ENCODE peak calls at places on chromosomes 1 and 21, in five cellular contexts. One of them, this sample, is unnamed. For H3K36me3, the result is how much of the 10 kb centered on the place peaks cover.

GRCh38 chr21:38914531-38915385 is 109.0 kb downstream of the ETS2 start:
- DNase-seq in gastrocnemius medialis: peak
- DNase-seq in psoas muscle: no peak
- DNase-seq in cardiac muscle cell: peak
- DNase-seq in brain microvascular endothelial cell: no peak
- DNase-seq in this sample: no peak

GRCh38 chr21:21001591-21002100 is 3.4 kb downstream of the NCAM2 start:
- DNase-seq in gastrocnemius medialis: no peak
- DNase-seq in psoas muscle: no peak
- DNase-seq in cardiac muscle cell: no peak
- DNase-seq in brain microvascular endothelial cell: no peak
- DNase-seq in this sample: no peak

GRCh38 chr1:240237305-240237721 is 145.6 kb downstream of the FMN2 start:
- DNase-seq in gastrocnemius medialis: no peak
- DNase-seq in psoas muscle: no peak
- DNase-seq in cardiac muscle cell: peak
- DNase-seq in brain microvascular endothelial cell: peak
- DNase-seq in this sample: no peak

GRCh38 chr1:50027794-50028193 is 4.0 kb upstream of the AGBL4 start:
- DNase-seq in gastrocnemius medialis: no peak
- DNase-seq in psoas muscle: no peak
- DNase-seq in cardiac muscle cell: no peak
- DNase-seq in brain microvascular endothelial cell: no peak
- DNase-seq in this sample: no peak

GRCh38 chr1:172342584-172343245 is 77.8 kb upstream of the C1orf105 start:
- DNase-seq in gastrocnemius medialis: no peak
- DNase-seq in psoas muscle: no peak
- DNase-seq in cardiac muscle cell: no peak
- DNase-seq in brain microvascular endothelial cell: no peak
- DNase-seq in this sample: no peak

GRCh38 chr1:240455228-240455821 is 156.6 kb downstream of the GREM2 start:
- DNase-seq in gastrocnemius medialis: no peak
- DNase-seq in psoas muscle: no peak
- DNase-seq in cardiac muscle cell: no peak
- DNase-seq in brain microvascular endothelial cell: no peak
- DNase-seq in this sample: no peak

GRCh38 chr1:238677567-238677966 is 708.8 kb upstream of the CHRM3 start:
- DNase-seq in gastrocnemius medialis: no peak
- DNase-seq in psoas muscle: no peak
- DNase-seq in cardiac muscle cell: no peak
- DNase-seq in brain microvascular endothelial cell: peak
- DNase-seq in this sample: no peak

GRCh38 chr1:2113620-2114135 is 63.5 kb downstream of the PRKCZ start:
- DNase-seq in gastrocnemius medialis: no peak
- DNase-seq in psoas muscle: no peak
- DNase-seq in cardiac muscle cell: no peak
- DNase-seq in brain microvascular endothelial cell: no peak
- DNase-seq in this sample: no peak

GRCh38 chr1:206792939-206793607 is 20.8 kb upstream of the IL10 start:
- DNase-seq in gastrocnemius medialis: no peak
- DNase-seq in psoas muscle: no peak
- DNase-seq in cardiac muscle cell: no peak
- DNase-seq in brain microvascular endothelial cell: no peak
- DNase-seq in this sample: no peak

GRCh38 chr21:16211339-16212303 is 481.8 kb downstream of the USP25 start:
- DNase-seq in gastrocnemius medialis: no peak
- DNase-seq in psoas muscle: no peak
- DNase-seq in cardiac muscle cell: peak
- DNase-seq in brain microvascular endothelial cell: peak
- DNase-seq in this sample: no peak
- H3K4me3 ChIP-seq in gastrocnemius medialis: peak
- H3K4me3 ChIP-seq in psoas muscle: peak
- H3K4me3 ChIP-seq in cardiac muscle cell: peak
- H3K4me3 ChIP-seq in brain microvascular endothelial cell: no peak
- H3K4me3 ChIP-seq in this sample: no peak

GRCh38 chr21:41407541-41408460 is 18.2 kb upstream of the MX1 start:
- DNase-seq in gastrocnemius medialis: no peak
- DNase-seq in psoas muscle: no peak
- DNase-seq in cardiac muscle cell: no peak
- DNase-seq in brain microvascular endothelial cell: no peak
- DNase-seq in this sample: no peak
- H3K36me3 ChIP-seq in gastrocnemius medialis: under half
- H3K36me3 ChIP-seq in psoas muscle: under half
- H3K36me3 ChIP-seq in cardiac muscle cell: under half
- H3K36me3 ChIP-seq in brain microvascular endothelial cell: under half
- H3K36me3 ChIP-seq in this sample: under half

GRCh38 chr1:10031461-10031860 is 1.3 kb upstream of the UBE4B start:
- DNase-seq in gastrocnemius medialis: no peak
- DNase-seq in psoas muscle: no peak
- DNase-seq in cardiac muscle cell: peak
- DNase-seq in brain microvascular endothelial cell: peak
- DNase-seq in this sample: no peak

GRCh38 chr1:10032590-10033358 is at the start of gene UBE4B:
- DNase-seq in gastrocnemius medialis: peak
- DNase-seq in psoas muscle: peak
- DNase-seq in cardiac muscle cell: peak
- DNase-seq in brain microvascular endothelial cell: peak
- DNase-seq in this sample: peak

GRCh38 chr1:10033359-10033845 is 644 bp downstream of the UBE4B start:
- DNase-seq in gastrocnemius medialis: peak
- DNase-seq in psoas muscle: peak
- DNase-seq in cardiac muscle cell: peak
- DNase-seq in brain microvascular endothelial cell: peak
- DNase-seq in this sample: no peak

GRCh38 chr1:10027027-10027426 is 5.7 kb upstream of the UBE4B start:
- DNase-seq in gastrocnemius medialis: no peak
- DNase-seq in psoas muscle: no peak
- DNase-seq in cardiac muscle cell: no peak
- DNase-seq in brain microvascular endothelial cell: no peak
- DNase-seq in this sample: no peak

GRCh38 chr1:10032287-10032589 is 520 bp upstream of the UBE4B start:
- DNase-seq in gastrocnemius medialis: no peak
- DNase-seq in psoas muscle: no peak
- DNase-seq in cardiac muscle cell: no peak
- DNase-seq in brain microvascular endothelial cell: no peak
- DNase-seq in this sample: no peak
- H3K4me3 ChIP-seq in gastrocnemius medialis: peak
- H3K4me3 ChIP-seq in psoas muscle: peak
- H3K4me3 ChIP-seq in cardiac muscle cell: no peak
- H3K4me3 ChIP-seq in brain microvascular endothelial cell: peak
- H3K4me3 ChIP-seq in this sample: peak

DNA sequence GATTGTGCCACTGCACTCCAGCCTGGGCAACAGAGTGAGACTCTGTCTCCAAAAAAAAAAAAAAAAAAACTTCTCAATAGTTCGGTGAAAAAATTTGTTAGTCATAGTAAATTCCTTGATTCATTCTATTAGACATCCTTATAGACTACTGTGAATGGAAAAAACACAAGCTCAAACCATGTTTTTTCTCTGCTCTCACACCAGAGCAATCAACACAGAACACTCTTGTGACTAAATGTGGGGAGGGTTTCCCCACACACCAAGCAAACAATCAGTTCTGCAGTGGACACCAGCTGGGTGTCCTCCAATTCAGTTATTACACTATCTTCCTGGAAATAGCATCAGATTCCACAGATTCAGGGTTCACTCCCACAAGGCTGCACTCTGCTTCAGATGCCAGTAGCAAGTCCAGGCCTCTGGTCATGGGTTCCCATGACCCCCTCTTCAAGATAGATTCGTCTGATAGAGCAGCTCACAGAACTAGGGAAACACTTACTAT is 69.1 kb upstream of the TEKT2 start:
- DNase-seq in gastrocnemius medialis: no peak
- DNase-seq in psoas muscle: no peak
- DNase-seq in cardiac muscle cell: no peak
- DNase-seq in brain microvascular endothelial cell: no peak
- DNase-seq in this sample: no peak
- H3K36me3 ChIP-seq in gastrocnemius medialis: half or more
- H3K36me3 ChIP-seq in psoas muscle: under half
- H3K36me3 ChIP-seq in cardiac muscle cell: under half
- H3K36me3 ChIP-seq in brain microvascular endothelial cell: under half
- H3K36me3 ChIP-seq in this sample: half or more

GRCh38 chr1:230715510-230715909 is 1.6 kb upstream of the AGT start:
- DNase-seq in gastrocnemius medialis: no peak
- DNase-seq in psoas muscle: no peak
- DNase-seq in cardiac muscle cell: no peak
- DNase-seq in brain microvascular endothelial cell: no peak
- DNase-seq in this sample: no peak

GRCh38 chr1:230713547-230713914 is 391 bp downstream of the AGT start:
- DNase-seq in gastrocnemius medialis: no peak
- DNase-seq in psoas muscle: no peak
- DNase-seq in cardiac muscle cell: no peak
- DNase-seq in brain microvascular endothelial cell: no peak
- DNase-seq in this sample: no peak

GRCh38 chr1:230712470-230712942 is 1.4 kb downstream of the AGT start:
- DNase-seq in gastrocnemius medialis: no peak
- DNase-seq in psoas muscle: no peak
- DNase-seq in cardiac muscle cell: no peak
- DNase-seq in brain microvascular endothelial cell: no peak
- DNase-seq in this sample: no peak

GRCh38 chr1:230713138-230713537 is 784 bp downstream of the AGT start:
- DNase-seq in gastrocnemius medialis: no peak
- DNase-seq in psoas muscle: no peak
- DNase-seq in cardiac muscle cell: no peak
- DNase-seq in brain microvascular endothelial cell: no peak
- DNase-seq in this sample: no peak

GRCh38 chr1:230713915-230714764 is at the start of gene AGT:
- DNase-seq in gastrocnemius medialis: peak
- DNase-seq in psoas muscle: peak
- DNase-seq in cardiac muscle cell: peak
- DNase-seq in brain microvascular endothelial cell: peak
- DNase-seq in this sample: peak
- H3K4me3 ChIP-seq in gastrocnemius medialis: peak
- H3K4me3 ChIP-seq in psoas muscle: peak
- H3K4me3 ChIP-seq in cardiac muscle cell: no peak
- H3K4me3 ChIP-seq in brain microvascular endothelial cell: no peak
- H3K4me3 ChIP-seq in this sample: peak

GRCh38 chr1:183135336-183135735 is 50.7 kb upstream of the LAMC2 start:
- DNase-seq in gastrocnemius medialis: no peak
- DNase-seq in psoas muscle: no peak
- DNase-seq in cardiac muscle cell: no peak
- DNase-seq in brain microvascular endothelial cell: no peak
- DNase-seq in this sample: no peak

GRCh38 chr1:183143576-183144315 is 42.3 kb upstream of the LAMC2 start:
- DNase-seq in gastrocnemius medialis: no peak
- DNase-seq in psoas muscle: no peak
- DNase-seq in cardiac muscle cell: no peak
- DNase-seq in brain microvascular endothelial cell: no peak
- DNase-seq in this sample: no peak

GRCh38 chr1:183138301-183138700 is 47.8 kb upstream of the LAMC2 start:
- DNase-seq in gastrocnemius medialis: no peak
- DNase-seq in psoas muscle: no peak
- DNase-seq in cardiac muscle cell: no peak
- DNase-seq in brain microvascular endothelial cell: no peak
- DNase-seq in this sample: no peak

GRCh38 chr1:183139281-183139942 is 46.7 kb upstream of the LAMC2 start:
- DNase-seq in gastrocnemius medialis: no peak
- DNase-seq in psoas muscle: no peak
- DNase-seq in cardiac muscle cell: no peak
- DNase-seq in brain microvascular endothelial cell: no peak
- DNase-seq in this sample: no peak

DNA sequence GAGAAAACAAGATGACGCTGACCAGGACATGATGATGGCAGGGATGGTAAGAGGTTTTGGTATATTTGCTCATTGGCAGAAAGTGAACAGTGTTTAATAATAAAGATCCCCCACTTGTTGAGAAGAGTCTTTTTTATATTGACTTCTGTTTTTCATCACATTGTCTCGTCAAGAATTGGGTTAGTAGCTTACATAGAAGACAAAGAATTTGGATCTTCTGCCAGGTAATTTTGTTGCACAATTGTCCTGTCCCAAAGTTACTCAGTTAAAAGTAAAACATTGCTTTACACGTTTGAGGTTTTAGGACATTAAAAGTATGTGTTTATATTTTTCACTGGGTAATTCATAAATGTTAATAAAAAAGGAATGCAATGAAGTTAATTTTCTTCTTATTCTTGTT is 48.3 kb upstream of the LAMC2 start:
- DNase-seq in gastrocnemius medialis: no peak
- DNase-seq in psoas muscle: no peak
- DNase-seq in cardiac muscle cell: no peak
- DNase-seq in brain microvascular endothelial cell: no peak
- DNase-seq in this sample: no peak
- H3K36me3 ChIP-seq in gastrocnemius medialis: half or more
- H3K36me3 ChIP-seq in psoas muscle: under half
- H3K36me3 ChIP-seq in cardiac muscle cell: half or more
- H3K36me3 ChIP-seq in brain microvascular endothelial cell: half or more
- H3K36me3 ChIP-seq in this sample: half or more

GRCh38 chr1:156692409-156692957 is 12.9 kb downstream of the CRABP2 start:
- DNase-seq in gastrocnemius medialis: no peak
- DNase-seq in psoas muscle: no peak
- DNase-seq in cardiac muscle cell: no peak
- DNase-seq in brain microvascular endothelial cell: no peak
- DNase-seq in this sample: no peak
- H3K4me3 ChIP-seq in gastrocnemius medialis: no peak
- H3K4me3 ChIP-seq in psoas muscle: no peak
- H3K4me3 ChIP-seq in cardiac muscle cell: no peak
- H3K4me3 ChIP-seq in brain microvascular endothelial cell: no peak
- H3K4me3 ChIP-seq in this sample: no peak